ENCODE peak calls at places on chromosome 7, in seven cellular contexts. One of them, this sample, is unnamed.

GRCh38 chr7:47232751-47233412 is 349.0 kb downstream of the TNS3 start:
- DNase-seq in dermis blood vessel endothelial cell: no peak
- DNase-seq in T-helper 2 cell: no peak
- DNase-seq in lung microvascular endothelial cell: no peak
- DNase-seq in mesenteric fat pad: no peak
- DNase-seq in substantia nigra: no peak
- DNase-seq in neural crest cell: no peak
- DNase-seq in this sample: no peak

GRCh38 chr7:108459922-108460551 is 3.8 kb upstream of the NRCAM start:
- DNase-seq in substantia nigra: no peak
- DNase-seq in dermis blood vessel endothelial cell: peak; percentile 69
- DNase-seq in T-helper 2 cell: no peak
- DNase-seq in lung microvascular endothelial cell: peak; percentile 61
- DNase-seq in neural crest cell: no peak
- DNase-seq in mesenteric fat pad: no peak
- DNase-seq in this sample: no peak

GRCh38 chr7:104552102-104552501 is 223.7 kb downstream of the LHFPL3 start:
- DNase-seq in dermis blood vessel endothelial cell: peak; percentile 66
- DNase-seq in T-helper 2 cell: no peak
- DNase-seq in substantia nigra: no peak
- DNase-seq in neural crest cell: peak; percentile 48
- DNase-seq in lung microvascular endothelial cell: peak; percentile 57
- DNase-seq in mesenteric fat pad: no peak
- DNase-seq in this sample: peak; percentile 43

GRCh38 chr7:158188676-158189075 is 398.9 kb downstream of the PTPRN2 start:
- DNase-seq in mesenteric fat pad: no peak
- DNase-seq in T-helper 2 cell: no peak
- DNase-seq in dermis blood vessel endothelial cell: no peak
- DNase-seq in substantia nigra: no peak
- DNase-seq in lung microvascular endothelial cell: no peak
- DNase-seq in neural crest cell: no peak
- DNase-seq in this sample: no peak

GRCh38 chr7:253491-254336 is 36.3 kb upstream of the FOXL3 start:
- DNase-seq in dermis blood vessel endothelial cell: no peak
- DNase-seq in substantia nigra: no peak
- DNase-seq in T-helper 2 cell: no peak
- DNase-seq in lung microvascular endothelial cell: no peak
- DNase-seq in mesenteric fat pad: no peak
- DNase-seq in neural crest cell: no peak
- DNase-seq in this sample: no peak

GRCh38 chr7:112584290-112584689 is 103.5 kb downstream of the LSMEM1 start:
- DNase-seq in substantia nigra: no peak
- DNase-seq in dermis blood vessel endothelial cell: no peak
- DNase-seq in T-helper 2 cell: no peak
- DNase-seq in mesenteric fat pad: no peak
- DNase-seq in lung microvascular endothelial cell: no peak
- DNase-seq in neural crest cell: no peak
- DNase-seq in this sample: no peak

GRCh38 chr7:127598318-127598717 is 4.8 kb downstream of the FSCN3 start:
- DNase-seq in dermis blood vessel endothelial cell: peak; percentile 32
- DNase-seq in lung microvascular endothelial cell: peak; percentile 17
- DNase-seq in substantia nigra: no peak
- DNase-seq in T-helper 2 cell: no peak
- DNase-seq in neural crest cell: no peak
- DNase-seq in mesenteric fat pad: no peak
- DNase-seq in this sample: no peak

GRCh38 chr7:82375068-82375467 is 68.5 kb downstream of the CACNA2D1 start:
- DNase-seq in lung microvascular endothelial cell: no peak
- DNase-seq in mesenteric fat pad: no peak
- DNase-seq in substantia nigra: no peak
- DNase-seq in neural crest cell: no peak
- DNase-seq in T-helper 2 cell: no peak
- DNase-seq in dermis blood vessel endothelial cell: no peak
- DNase-seq in this sample: no peak

GRCh38 chr7:139482662-139483466 is 609 bp downstream of the KLRG2 start:
- DNase-seq in neural crest cell: peak; percentile 16
- DNase-seq in substantia nigra: no peak
- DNase-seq in T-helper 2 cell: no peak
- DNase-seq in lung microvascular endothelial cell: peak; percentile 8
- DNase-seq in mesenteric fat pad: no peak
- DNase-seq in dermis blood vessel endothelial cell: peak; percentile 29
- DNase-seq in this sample: no peak

GRCh38 chr7:100604976-100605911 is 3.1 kb downstream of the PCOLCE start:
- DNase-seq in lung microvascular endothelial cell: no peak
- DNase-seq in dermis blood vessel endothelial cell: no peak
- DNase-seq in mesenteric fat pad: no peak
- DNase-seq in neural crest cell: no peak
- DNase-seq in T-helper 2 cell: no peak
- DNase-seq in substantia nigra: no peak
- DNase-seq in this sample: no peak

GRCh38 chr7:52017802-52018679 is 701.4 kb upstream of the COBL start:
- DNase-seq in neural crest cell: peak; percentile 37
- DNase-seq in dermis blood vessel endothelial cell: no peak
- DNase-seq in substantia nigra: no peak
- DNase-seq in lung microvascular endothelial cell: no peak
- DNase-seq in T-helper 2 cell: no peak
- DNase-seq in mesenteric fat pad: no peak
- DNase-seq in this sample: no peak

GRCh38 chr7:116407165-116407564 is 92.4 kb upstream of the CAV2 start:
- DNase-seq in T-helper 2 cell: no peak
- DNase-seq in lung microvascular endothelial cell: no peak
- DNase-seq in substantia nigra: no peak
- DNase-seq in mesenteric fat pad: no peak
- DNase-seq in neural crest cell: no peak
- DNase-seq in dermis blood vessel endothelial cell: no peak
- DNase-seq in this sample: no peak

GRCh38 chr7:121286742-121287699 is 41.8 kb upstream of the WNT16 start:
- DNase-seq in T-helper 2 cell: no peak
- DNase-seq in lung microvascular endothelial cell: no peak
- DNase-seq in substantia nigra: no peak
- DNase-seq in mesenteric fat pad: no peak
- DNase-seq in dermis blood vessel endothelial cell: no peak
- DNase-seq in neural crest cell: no peak
- DNase-seq in this sample: no peak

GRCh38 chr7:66553001-66553400 is 75.7 kb upstream of the KCTD7 start:
- DNase-seq in lung microvascular endothelial cell: no peak
- DNase-seq in T-helper 2 cell: no peak
- DNase-seq in dermis blood vessel endothelial cell: no peak
- DNase-seq in substantia nigra: no peak
- DNase-seq in mesenteric fat pad: peak; percentile 77
- DNase-seq in neural crest cell: no peak
- DNase-seq in this sample: no peak

GRCh38 chr7:104855826-104856225 is 158.2 kb upstream of the KMT2E start:
- DNase-seq in mesenteric fat pad: no peak
- DNase-seq in lung microvascular endothelial cell: no peak
- DNase-seq in dermis blood vessel endothelial cell: no peak
- DNase-seq in T-helper 2 cell: no peak
- DNase-seq in substantia nigra: no peak
- DNase-seq in neural crest cell: no peak
- DNase-seq in this sample: no peak

GRCh38 chr7:464712-465461 is 54.8 kb downstream of the PDGFA start:
- DNase-seq in dermis blood vessel endothelial cell: peak; percentile 85
- DNase-seq in neural crest cell: no peak
- DNase-seq in lung microvascular endothelial cell: peak; percentile 80
- DNase-seq in mesenteric fat pad: peak; percentile 89
- DNase-seq in T-helper 2 cell: no peak
- DNase-seq in substantia nigra: no peak
- DNase-seq in this sample: no peak

GRCh38 chr7:2886900-2887299 is 42.8 kb upstream of the GNA12 start:
- DNase-seq in lung microvascular endothelial cell: peak; percentile 83
- DNase-seq in neural crest cell: peak; percentile 57
- DNase-seq in substantia nigra: no peak
- DNase-seq in dermis blood vessel endothelial cell: peak; percentile 85
- DNase-seq in T-helper 2 cell: no peak
- DNase-seq in mesenteric fat pad: no peak
- DNase-seq in this sample: peak; percentile 24

GRCh38 chr7:107170051-107170661 is 1.4 kb downstream of the HBP1 start:
- DNase-seq in lung microvascular endothelial cell: no peak
- DNase-seq in substantia nigra: no peak
- DNase-seq in T-helper 2 cell: no peak
- DNase-seq in dermis blood vessel endothelial cell: no peak
- DNase-seq in neural crest cell: no peak
- DNase-seq in mesenteric fat pad: no peak
- DNase-seq in this sample: no peak

GRCh38 chr7:142788303-142789286 is 17.8 kb downstream of the PRSS2 start:
- DNase-seq in T-helper 2 cell: no peak
- DNase-seq in mesenteric fat pad: no peak
- DNase-seq in lung microvascular endothelial cell: no peak
- DNase-seq in dermis blood vessel endothelial cell: no peak
- DNase-seq in substantia nigra: no peak
- DNase-seq in neural crest cell: no peak
- DNase-seq in this sample: no peak

GRCh38 chr7:24980695-24981543 is 941 bp upstream of the OSBPL3 start:
- DNase-seq in mesenteric fat pad: no peak
- DNase-seq in substantia nigra: peak; percentile 35
- DNase-seq in neural crest cell: no peak
- DNase-seq in lung microvascular endothelial cell: peak; percentile 47
- DNase-seq in T-helper 2 cell: peak; percentile 7
- DNase-seq in dermis blood vessel endothelial cell: peak; percentile 64
- DNase-seq in this sample: no peak

GRCh38 chr7:100683659-100684533 is 10.2 kb downstream of the GIGYF1 start:
- DNase-seq in substantia nigra: no peak
- DNase-seq in T-helper 2 cell: no peak
- DNase-seq in mesenteric fat pad: no peak
- DNase-seq in dermis blood vessel endothelial cell: no peak
- DNase-seq in lung microvascular endothelial cell: no peak
- DNase-seq in neural crest cell: no peak
- DNase-seq in this sample: no peak

GRCh38 chr7:43873300-43873699 is 4.0 kb upstream of the MRPS24 start:
- DNase-seq in mesenteric fat pad: no peak
- DNase-seq in dermis blood vessel endothelial cell: no peak
- DNase-seq in lung microvascular endothelial cell: peak; percentile 23
- DNase-seq in T-helper 2 cell: no peak
- DNase-seq in substantia nigra: no peak
- DNase-seq in neural crest cell: no peak
- DNase-seq in this sample: peak; percentile 40

GRCh38 chr7:25894002-25894901 is 257.7 kb upstream of the NFE2L3 start:
- DNase-seq in substantia nigra: no peak
- DNase-seq in T-helper 2 cell: no peak
- DNase-seq in neural crest cell: no peak
- DNase-seq in lung microvascular endothelial cell: no peak
- DNase-seq in dermis blood vessel endothelial cell: peak; percentile 28
- DNase-seq in mesenteric fat pad: no peak
- DNase-seq in this sample: no peak

This sample was measured in tibial nerve.